ENCODE peak calls at places on chromosomes 16 and 17, in nine cellular contexts. F is gastrocnemius medialis; T is lung; Q is CD4-positive, alpha-beta T cell; S is CD14-positive monocyte; V is tibial artery; C is fibroblast of lung; J is endothelial cell; I is mucosa of descending colon. D is an unnamed sample.

GRCh38 chr16:89900885-89901284 is 17.8 kb upstream of the MC1R start:
- DNase-seq in F (no peak), T (no peak), Q (no peak), S (no peak), V (no peak), C (no peak), J (no peak), I (no peak), D (no peak)

GRCh38 chr16:86946396-86946795 is 368.0 kb downstream of the FOXL1 start:
- DNase-seq in F (no peak), T (no peak), Q (no peak), S (no peak), V (no peak), C (no peak), J (no peak), I (no peak), D (no peak)

GRCh38 chr16:31052131-31052530 is 18.8 kb downstream of the STX4 start:
- DNase-seq in F (no peak), T (peak), Q (no peak), S (peak), V (no peak), C (peak), J (no peak), I (no peak), D (no peak)

GRCh38 chr17:72737291-72737690 is 355.2 kb downstream of the SLC39A11 start:
- DNase-seq in F (no peak), T (no peak), Q (no peak), S (no peak), V (no peak), C (no peak), J (no peak), I (no peak), D (no peak)

GRCh38 chr16:26453215-26453614 is 613.5 kb upstream of the C16orf82 start:
- DNase-seq in F (no peak), T (no peak), Q (no peak), S (no peak), V (no peak), C (no peak), J (no peak), I (no peak), D (no peak)

GRCh38 chr17:56890390-56890789 is 23.5 kb downstream of the TRIM25 start:
- DNase-seq in F (no peak), T (no peak), Q (no peak), S (no peak), V (no peak), C (no peak), J (no peak), I (no peak), D (no peak)

GRCh38 chr17:76369804-76370203 is 14.6 kb upstream of the SPHK1 start:
- DNase-seq in F (no peak), T (no peak), Q (no peak), S (no peak), V (no peak), C (no peak), J (no peak), I (no peak), D (no peak)

GRCh38 chr17:62741290-62741689 is 66.8 kb downstream of the MARCHF10 start:
- DNase-seq in F (no peak), T (no peak), Q (no peak), S (no peak), V (no peak), C (no peak), J (no peak), I (no peak), D (peak)

GRCh38 chr16:57606847-57607501 is 21.5 kb upstream of the ADGRG1 start:
- DNase-seq in F (no peak), T (no peak), Q (no peak), S (no peak), V (peak), C (no peak), J (no peak), I (peak), D (no peak)

GRCh38 chr17:73359255-73359816 is 47.5 kb upstream of the CDC42EP4 start:
- DNase-seq in F (no peak), T (no peak), Q (no peak), S (no peak), V (no peak), C (no peak), J (no peak), I (no peak), D (no peak)

GRCh38 chr16:86355114-86355513 is 155.2 kb upstream of the FOXF1 start:
- DNase-seq in F (no peak), T (no peak), Q (no peak), S (no peak), V (no peak), C (no peak), J (no peak), I (no peak), D (no peak)

GRCh38 chr16:74724820-74725549 is 24.3 kb upstream of the MLKL start:
- DNase-seq in F (no peak), T (no peak), Q (no peak), S (no peak), V (no peak), C (peak), J (no peak), I (no peak), D (no peak)

GRCh38 chr16:76197925-76198324 is 79.3 kb upstream of the CNTNAP4 start:
- DNase-seq in F (no peak), T (no peak), Q (no peak), S (no peak), V (no peak), C (no peak), J (no peak), I (no peak), D (no peak)
- TF ChIP-seq CTCF in F (no peak), T (no peak), Q (no peak), S (no peak), V (no peak), C (no peak), J (no peak), I (no peak), D (no peak)

GRCh38 chr16:60905806-60906205 is 1130.4 kb downstream of the CDH8 start:
- DNase-seq in F (no peak), T (no peak), Q (no peak), S (no peak), V (no peak), C (no peak), J (no peak), I (no peak), D (no peak)

GRCh38 chr16:60902114-60902513 is 1134.1 kb downstream of the CDH8 start:
- DNase-seq in F (no peak), T (no peak), Q (no peak), S (no peak), V (no peak), C (no peak), J (no peak), I (no peak), D (no peak)

DNA sequence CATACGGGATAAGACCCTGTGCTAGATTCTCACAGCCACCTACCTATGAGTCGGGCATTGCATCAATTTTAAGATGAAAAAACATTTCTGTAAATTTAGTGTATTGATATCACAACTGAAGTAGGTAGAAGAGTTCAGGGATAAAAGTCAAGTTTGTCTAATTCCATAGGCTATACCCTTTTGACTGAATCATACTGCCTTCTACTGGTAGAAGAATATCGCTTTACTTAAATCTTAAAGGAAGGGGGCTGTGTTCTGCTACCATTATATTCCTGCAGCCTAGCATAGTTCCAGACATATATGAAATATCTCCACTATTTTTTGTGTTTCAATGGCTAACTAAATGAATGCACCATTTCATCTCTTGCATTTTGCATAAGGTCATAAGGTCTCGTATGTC is 1128.6 kb downstream of the CDH8 start:
- DNase-seq in F (no peak), T (no peak), Q (no peak), S (no peak), V (no peak), C (no peak), J (no peak), I (no peak), D (no peak)
- TF ChIP-seq CTCF in F (no peak), T (no peak), Q (no peak), S (no peak), V (no peak), C (no peak), J (peak), I (no peak), D (no peak)

DNA sequence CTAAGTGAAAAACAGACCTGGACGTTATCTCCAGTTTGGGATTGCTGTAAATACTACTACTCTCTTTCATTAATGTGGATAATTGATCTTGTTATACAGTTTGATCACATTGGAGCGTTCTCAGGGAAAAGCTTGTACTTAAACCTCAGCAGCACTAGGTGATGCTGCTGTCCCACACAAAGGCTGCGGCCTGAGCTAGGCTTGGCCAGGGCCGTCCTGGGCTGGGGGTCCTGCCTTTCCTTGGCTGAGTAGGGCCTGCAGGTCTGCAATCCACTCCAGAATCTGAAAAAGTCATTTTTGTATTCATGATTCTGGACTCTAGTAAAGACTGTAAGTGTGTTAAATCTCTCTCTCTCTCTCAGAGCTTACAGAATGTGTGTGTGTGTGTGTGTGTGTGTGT is 23.7 kb upstream of the PMFBP1 start:
- DNase-seq in F (no peak), T (no peak), Q (no peak), S (no peak), V (no peak), C (no peak), J (peak), I (no peak), D (no peak)
- TF ChIP-seq CTCF in F (no peak), T (no peak), Q (no peak), S (no peak), V (no peak), C (no peak), J (no peak), I (no peak), D (peak)

DNA sequence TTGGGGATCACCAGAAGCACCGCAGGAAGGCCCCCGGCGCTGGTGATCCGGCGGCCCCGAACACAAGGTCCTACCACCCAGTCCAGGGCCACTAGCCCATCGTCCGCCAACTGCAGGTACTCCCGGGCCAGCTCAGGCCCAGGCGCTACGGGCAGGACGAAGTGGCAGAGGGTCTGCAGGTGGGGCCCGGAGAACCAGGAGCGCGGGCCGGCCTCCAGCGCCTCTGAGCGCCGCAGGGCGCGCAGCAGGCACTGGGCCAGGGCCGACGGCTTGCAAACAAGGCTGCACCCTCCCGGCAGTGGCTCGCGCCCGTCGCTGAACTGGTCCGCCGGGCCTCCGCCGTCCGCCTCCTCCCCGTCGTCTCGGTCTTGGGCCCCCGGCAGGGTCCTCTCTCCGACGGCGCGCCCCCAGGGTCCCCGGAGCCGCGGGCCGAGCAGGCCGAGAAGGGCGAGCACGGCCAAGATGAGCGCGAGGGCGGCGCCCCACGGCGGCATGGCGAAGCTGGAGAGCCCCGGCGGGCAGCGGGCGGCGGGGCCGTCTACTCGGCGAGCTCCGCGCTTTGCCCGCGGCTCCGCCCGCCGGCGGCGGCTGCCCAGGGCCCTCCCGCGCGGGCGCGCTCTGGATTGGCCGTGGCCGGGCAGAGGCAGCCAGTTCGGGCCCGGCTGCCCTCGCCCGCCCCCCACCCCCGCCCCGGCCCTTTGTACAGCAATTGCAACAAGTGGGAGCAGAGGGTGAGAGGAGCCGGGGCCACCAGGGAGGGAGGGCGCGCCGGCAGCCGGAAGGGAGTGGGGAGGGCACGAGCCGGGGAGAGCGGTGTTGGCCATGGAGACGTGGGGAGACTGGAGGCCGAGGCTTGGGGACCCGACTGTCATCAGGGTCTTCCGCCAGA is at the start of gene ABHD15:
- DNase-seq in F (peak), T (peak), Q (peak), S (no peak), V (peak), C (peak), J (peak), I (peak), D (peak)
- TF ChIP-seq CTCF in F (no peak), T (no peak), Q (no peak), S (peak), V (no peak), C (no peak), J (no peak), I (no peak), D (no peak)

DNA sequence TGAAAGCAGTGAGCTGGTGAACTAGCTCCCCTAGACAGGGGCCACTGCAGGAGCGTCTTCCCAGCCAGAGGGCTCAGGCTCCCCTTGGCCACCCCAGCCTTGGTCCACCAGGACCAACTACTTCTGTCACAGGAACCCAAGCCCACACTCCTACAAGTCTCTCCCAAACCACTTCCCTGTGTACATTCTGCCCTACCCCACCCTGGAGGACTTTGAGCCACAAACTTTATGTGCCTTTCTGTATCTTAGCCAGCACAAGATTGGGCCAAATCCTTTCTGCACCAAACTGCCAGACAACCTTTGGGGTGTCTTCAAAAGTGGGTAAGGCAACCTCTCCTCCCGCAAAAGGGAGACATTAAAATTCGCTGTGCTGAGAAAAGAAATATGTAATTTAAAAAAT is 31.6 kb downstream of the EFCAB5 start:
- DNase-seq in F (no peak), T (no peak), Q (no peak), S (no peak), V (no peak), C (no peak), J (no peak), I (no peak), D (no peak)
- TF ChIP-seq CTCF in F (no peak), T (no peak), Q (no peak), S (no peak), V (no peak), C (no peak), J (no peak), I (no peak), D (no peak)

DNA sequence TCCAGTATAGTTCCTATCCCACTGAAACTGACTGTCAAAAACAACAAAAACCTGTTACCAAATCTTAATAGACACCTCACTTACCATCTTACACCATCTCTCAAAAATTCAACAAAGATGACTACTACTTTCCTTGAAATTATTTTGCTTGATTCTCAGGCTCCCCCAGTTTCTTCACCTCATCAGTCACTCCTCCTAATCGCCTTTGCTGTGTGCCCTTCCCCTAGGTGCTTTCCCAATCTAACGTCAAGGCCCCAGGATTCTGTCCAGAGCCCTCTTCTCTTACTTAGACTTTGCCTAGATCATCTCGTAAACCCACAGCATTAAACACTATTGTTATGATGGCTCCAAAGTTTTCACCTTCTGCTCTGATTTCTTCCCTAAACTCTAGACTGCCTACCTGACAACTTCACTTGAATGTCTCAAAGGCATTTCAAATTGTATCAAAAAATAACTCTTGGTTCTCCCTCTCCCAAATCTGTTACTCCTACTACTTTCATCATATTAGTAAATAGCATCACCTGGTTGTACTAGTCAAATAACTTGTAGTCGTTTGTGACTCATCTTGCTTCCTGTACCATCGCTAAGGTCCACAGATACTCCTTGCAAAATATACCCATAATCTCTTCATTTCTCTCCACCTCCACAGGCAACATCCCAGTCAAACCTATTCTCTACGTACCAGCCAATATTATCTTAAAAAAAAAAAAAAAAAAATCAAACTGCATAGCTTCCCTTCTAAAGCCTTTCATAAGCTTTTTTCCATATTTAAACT is 18.0 kb downstream of the C16orf87 start:
- DNase-seq in F (no peak), T (no peak), Q (no peak), S (no peak), V (no peak), C (no peak), J (no peak), I (no peak), D (no peak)
- TF ChIP-seq CTCF in F (no peak), T (no peak), Q (no peak), S (no peak), V (no peak), C (no peak), J (no peak), I (no peak), D (no peak)

GRCh38 chr16:2244301-2244700 is 7.1 kb downstream of the ECI1 start:
- DNase-seq in F (no peak), T (no peak), Q (no peak), S (no peak), V (no peak), C (no peak), J (no peak), I (peak), D (no peak)
- TF ChIP-seq CTCF in F (no peak), T (no peak), Q (no peak), S (no peak), V (no peak), C (no peak), J (no peak), I (no peak), D (no peak)

GRCh38 chr17:47993031-47993546 is 22.2 kb downstream of the CDK5RAP3 start:
- DNase-seq in F (no peak), T (no peak), Q (no peak), S (no peak), V (no peak), C (no peak), J (no peak), I (no peak), D (no peak)
- TF ChIP-seq CTCF in F (no peak), T (no peak), Q (no peak), S (no peak), V (no peak), C (no peak), J (no peak), I (no peak), D (no peak)

D was measured in GM13977.